ENCODE peak calls at places on chromosomes 12 and 14, in ten cellular contexts. A is transverse colon, L is GM23248, D is cardiac muscle cell, S is PC-9, V is left lung, E is BE2C, G is tibial artery, I is pancreas, U is adipocyte. M is an unnamed sample. For H3K4me1, the result is how much of the 10 kb centered on the place peaks cover.

GRCh38 chr12:64611430-64612286 is 1.4 kb downstream of the RASSF3 start:
- DNase-seq in A (peak), L (peak), D (peak), S (no peak), V (no peak), E (peak), G (peak), I (peak), U (peak), M (no peak)

GRCh38 chr14:92176476-92176875 is 54.7 kb downstream of the CPSF2 start:
- DNase-seq in A (no peak), L (no peak), D (no peak), S (no peak), V (no peak), E (no peak), G (no peak), I (no peak), U (no peak), M (no peak)

GRCh38 chr12:39611818-39612217 is 7.8 kb downstream of the ABCD2 start:
- DNase-seq in A (no peak), L (no peak), D (no peak), S (no peak), V (no peak), E (no peak), G (no peak), I (no peak), U (no peak), M (no peak)

GRCh38 chr14:69664190-69664742 is 52.9 kb downstream of the SUSD6 start:
- DNase-seq in A (no peak), L (no peak), D (no peak), S (no peak), V (no peak), E (no peak), G (no peak), I (no peak), U (no peak), M (no peak)

GRCh38 chr14:61113561-61113960 is 132.5 kb downstream of the SLC38A6 start:
- DNase-seq in A (no peak), L (no peak), D (no peak), S (no peak), V (no peak), E (no peak), G (no peak), I (no peak), U (no peak), M (no peak)

GRCh38 chr12:33560653-33561208 is 121.1 kb upstream of the SYT10 start:
- DNase-seq in A (no peak), L (no peak), D (no peak), S (no peak), V (no peak), E (no peak), G (no peak), I (no peak), U (no peak), M (no peak)

GRCh38 chr14:65421201-65421981 is 8.9 kb downstream of the FUT8 start:
- DNase-seq in A (no peak), L (peak), D (no peak), S (no peak), V (no peak), E (no peak), G (no peak), I (no peak), U (peak), M (no peak)

GRCh38 chr12:28802706-28803438 is 346.2 kb upstream of the FAR2 start:
- DNase-seq in A (no peak), L (peak), D (no peak), S (no peak), V (no peak), E (no peak), G (no peak), I (no peak), U (peak), M (no peak)

GRCh38 chr12:75390156-75390898 is 562 bp upstream of the GLIPR1L2 start:
- DNase-seq in A (no peak), L (peak), D (no peak), S (no peak), V (no peak), E (no peak), G (no peak), I (no peak), U (no peak), M (no peak)

GRCh38 chr12:30928356-30929264 is 2.1 kb downstream of the TSPAN11 start:
- DNase-seq in A (no peak), L (no peak), D (peak), S (no peak), V (no peak), E (peak), G (peak), I (no peak), U (no peak), M (no peak)

GRCh38 chr12:117807355-117807754 is 161.4 kb downstream of the KSR2 start:
- DNase-seq in A (no peak), L (no peak), D (no peak), S (no peak), V (no peak), E (no peak), G (no peak), I (no peak), U (no peak), M (no peak)

GRCh38 chr14:98816195-98816594 is 455.8 kb downstream of the BCL11B start:
- DNase-seq in A (no peak), L (no peak), D (no peak), S (no peak), V (no peak), E (no peak), G (no peak), I (no peak), U (no peak), M (no peak)

GRCh38 chr12:113194971-113195391 is 9.5 kb downstream of the RITA1 start:
- DNase-seq in A (no peak), L (peak), D (no peak), S (no peak), V (no peak), E (no peak), G (no peak), I (no peak), U (peak), M (no peak)

GRCh38 chr12:102992297-102992696 is 34.8 kb downstream of the ASCL1 start:
- DNase-seq in A (no peak), L (no peak), D (no peak), S (no peak), V (no peak), E (no peak), G (no peak), I (no peak), U (no peak), M (no peak)

GRCh38 chr12:54383041-54383609 is 1.4 kb downstream of the ZNF385A start:
- DNase-seq in A (no peak), L (peak), D (no peak), S (no peak), V (no peak), E (no peak), G (no peak), I (no peak), U (peak), M (no peak)

GRCh38 chr12:54386781-54387467 is 2.4 kb upstream of the ZNF385A start:
- DNase-seq in A (no peak), L (no peak), D (no peak), S (no peak), V (no peak), E (no peak), G (no peak), I (no peak), U (no peak), M (no peak)

GRCh38 chr12:54381136-54381535 is 3.4 kb downstream of the ZNF385A start:
- DNase-seq in A (no peak), L (no peak), D (no peak), S (no peak), V (no peak), E (no peak), G (no peak), I (no peak), U (no peak), M (no peak)

GRCh38 chr12:54385251-54385914 is 850 bp upstream of the ZNF385A start:
- DNase-seq in A (no peak), L (no peak), D (no peak), S (no peak), V (no peak), E (no peak), G (no peak), I (no peak), U (no peak), M (no peak)

DNA sequence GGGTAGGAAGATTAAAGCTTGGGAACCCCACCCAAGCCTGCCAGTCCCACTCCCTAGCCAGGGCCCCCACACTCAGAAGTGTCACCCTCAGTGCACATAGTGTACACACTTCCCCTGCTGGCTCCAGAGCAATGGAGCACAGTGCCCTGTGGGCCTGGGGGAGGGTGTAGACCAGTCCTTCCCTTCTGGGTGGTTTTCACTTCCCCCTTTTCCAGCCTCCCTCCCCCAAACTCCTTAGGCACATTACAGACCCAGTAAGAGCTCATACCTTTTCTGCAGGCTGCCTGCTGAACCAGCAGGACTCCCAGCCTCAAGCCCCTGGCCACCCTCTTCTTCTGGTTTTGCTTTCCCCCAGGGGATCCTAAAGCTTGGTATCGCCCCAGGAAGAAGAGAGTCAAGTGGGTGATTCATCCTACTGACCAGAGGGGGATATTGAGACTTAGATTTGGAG is at the start of gene ZNF385A:
- DNase-seq in A (no peak), L (no peak), D (no peak), S (no peak), V (peak), E (no peak), G (no peak), I (no peak), U (no peak), M (no peak)
- H3K4me1 ChIP-seq in A (under half), L (under half), D (half or more), S (half or more), V (half or more), E (under half), G (under half), I (under half), U (under half), M (under half)

GRCh38 chr12:94100254-94100653 is 48.1 kb upstream of the PLXNC1 start:
- DNase-seq in A (no peak), L (peak), D (no peak), S (peak), V (no peak), E (no peak), G (no peak), I (peak), U (peak), M (no peak)
- H3K4me1 ChIP-seq in A (under half), L (under half), D (under half), S (under half), V (under half), E (under half), G (under half), I (under half), U (under half), M (under half)

GRCh38 chr14:53881161-53881846 is 75.3 kb downstream of the BMP4 start:
- DNase-seq in A (no peak), L (no peak), D (no peak), S (no peak), V (no peak), E (no peak), G (no peak), I (no peak), U (peak), M (no peak)

GRCh38 chr14:53885241-53885640 is 71.4 kb downstream of the BMP4 start:
- DNase-seq in A (no peak), L (no peak), D (no peak), S (no peak), V (no peak), E (no peak), G (no peak), I (no peak), U (no peak), M (no peak)

GRCh38 chr14:53882684-53883083 is 73.9 kb downstream of the BMP4 start:
- DNase-seq in A (no peak), L (no peak), D (no peak), S (no peak), V (no peak), E (no peak), G (no peak), I (no peak), U (no peak), M (no peak)

GRCh38 chr14:53881921-53882320 is 74.7 kb downstream of the BMP4 start:
- DNase-seq in A (no peak), L (no peak), D (no peak), S (no peak), V (no peak), E (no peak), G (no peak), I (no peak), U (no peak), M (no peak)

GRCh38 chr14:53883739-53884138 is 72.9 kb downstream of the BMP4 start:
- DNase-seq in A (no peak), L (no peak), D (no peak), S (no peak), V (no peak), E (no peak), G (no peak), I (no peak), U (no peak), M (no peak)
- H3K4me1 ChIP-seq in A (under half), L (under half), D (under half), S (under half), V (under half), E (under half), G (under half), I (under half), U (under half), M (under half)

GRCh38 chr14:51912112-51912786 is 51.8 kb downstream of the GNG2 start:
- DNase-seq in A (no peak), L (no peak), D (no peak), S (no peak), V (no peak), E (no peak), G (no peak), I (no peak), U (peak), M (no peak)
- H3K4me1 ChIP-seq in A (under half), L (under half), D (under half), S (under half), V (under half), E (under half), G (under half), I (under half), U (under half), M (under half)

DNA sequence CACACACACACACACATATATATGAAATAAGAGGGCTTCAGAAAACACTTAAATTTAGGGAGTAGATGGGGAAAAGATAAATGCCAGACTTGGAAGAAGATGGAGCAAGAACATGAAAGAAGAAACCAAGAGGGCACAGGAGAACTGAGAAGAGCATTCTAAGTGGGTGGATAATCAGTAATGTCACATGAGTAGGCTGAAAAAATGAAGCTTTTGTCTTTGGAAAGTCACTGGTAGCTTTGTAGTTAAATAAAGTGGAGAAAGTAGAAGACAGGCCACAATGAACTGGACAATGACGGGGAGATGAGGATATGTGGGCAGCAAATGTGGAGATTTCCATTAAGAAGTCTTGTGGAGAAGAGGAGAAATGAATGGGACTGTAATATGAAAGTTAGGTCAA is 2.2 kb upstream of the ZC2HC1C start:
- DNase-seq in A (no peak), L (no peak), D (no peak), S (no peak), V (no peak), E (no peak), G (no peak), I (no peak), U (no peak), M (no peak)
- H3K4me1 ChIP-seq in A (under half), L (under half), D (under half), S (under half), V (under half), E (under half), G (under half), I (under half), U (under half), M (under half)

GRCh38 chr12:79900951-79901350 is 33.9 kb downstream of the PPP1R12A start:
- DNase-seq in A (no peak), L (no peak), D (no peak), S (no peak), V (no peak), E (no peak), G (no peak), I (no peak), U (peak), M (no peak)
- H3K4me1 ChIP-seq in A (under half), L (under half), D (under half), S (under half), V (half or more), E (under half), G (under half), I (under half), U (under half), M (under half)

GRCh38 chr12:122089080-122089479 is 10.5 kb downstream of the MLXIP start:
- DNase-seq in A (no peak), L (no peak), D (no peak), S (no peak), V (no peak), E (no peak), G (no peak), I (no peak), U (no peak), M (no peak)

GRCh38 chr12:122086088-122086487 is 7.5 kb downstream of the MLXIP start:
- DNase-seq in A (no peak), L (no peak), D (no peak), S (no peak), V (no peak), E (no peak), G (peak), I (no peak), U (no peak), M (peak)

GRCh38 chr12:122086641-122087285 is 8.2 kb downstream of the MLXIP start:
- DNase-seq in A (no peak), L (no peak), D (no peak), S (no peak), V (no peak), E (peak), G (peak), I (no peak), U (no peak), M (no peak)

GRCh38 chr12:122088181-122088810 is 9.7 kb downstream of the MLXIP start:
- DNase-seq in A (no peak), L (no peak), D (no peak), S (no peak), V (no peak), E (no peak), G (peak), I (no peak), U (no peak), M (no peak)

GRCh38 chr12:122087431-122088180 is 9.1 kb downstream of the MLXIP start:
- DNase-seq in A (no peak), L (no peak), D (no peak), S (no peak), V (no peak), E (no peak), G (peak), I (no peak), U (no peak), M (no peak)
- H3K4me1 ChIP-seq in A (half or more), L (under half), D (under half), S (under half), V (half or more), E (under half), G (under half), I (under half), U (half or more), M (half or more)

DNA sequence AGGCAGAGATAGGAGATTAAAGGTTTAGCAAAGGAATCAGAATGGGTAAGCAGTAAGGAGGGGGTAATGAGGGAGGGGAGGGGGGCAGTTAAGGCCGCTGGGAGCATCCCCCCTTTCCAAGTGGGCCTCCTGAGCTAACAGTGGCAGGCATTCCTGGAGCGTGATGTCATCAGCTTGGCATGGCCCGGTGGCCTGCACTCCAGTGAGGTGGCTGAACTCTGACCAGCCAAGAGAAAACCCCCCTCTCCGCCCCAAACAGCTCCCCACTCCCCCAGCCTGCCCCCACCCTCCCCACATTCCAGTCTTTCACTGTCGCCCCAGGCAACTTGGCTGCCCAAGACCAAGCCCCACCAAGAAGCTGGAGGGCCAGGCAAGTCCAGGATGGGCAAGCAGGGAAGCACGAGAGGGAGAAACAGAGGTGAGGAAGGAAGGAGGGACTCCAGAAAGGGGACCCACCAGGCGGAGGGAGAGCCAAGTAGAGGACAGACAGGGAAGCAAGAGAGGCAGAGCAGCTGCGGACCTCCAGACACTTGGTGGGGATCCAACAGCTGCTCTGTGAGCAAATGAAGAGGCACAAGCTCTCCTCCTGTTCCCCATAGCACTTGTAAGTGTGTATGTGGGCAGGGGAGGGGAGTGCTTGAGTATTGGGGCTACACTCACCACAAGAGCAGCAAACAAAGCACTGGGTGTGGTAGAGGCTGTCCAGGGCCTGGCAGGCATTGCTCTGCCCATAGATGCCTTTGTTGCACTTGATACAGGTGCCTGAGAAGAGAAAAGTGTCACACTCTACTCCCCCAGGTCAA is 4.5 kb downstream of the AJUBA start:
- DNase-seq in A (peak), L (peak), D (peak), S (peak), V (peak), E (no peak), G (peak), I (peak), U (peak), M (no peak)
- H3K4me1 ChIP-seq in A (half or more), L (under half), D (under half), S (under half), V (half or more), E (under half), G (under half), I (under half), U (under half), M (under half)